ENCODE peak calls at places on chromosomes 12 and 14, in nine cellular contexts. Y is stromal cell of bone marrow; E is stimulated activated CD8-positive, alpha-beta memory T cell treated with anti-CD3 and anti-CD28 coated beads, Interleukin-2, amount 100 ng/mL, for 1 hour; A is HuH-7; L is T-helper 2 cell; U is left ventricle myocardium superior; J is M059J; Q is RCC 7860; I is hepatic stellate cell. O is an unnamed sample.

GRCh38 chr14:55333785-55334485 is 62.7 kb downstream of the FBXO34 start:
- DNase-seq in L (no peak), A (no peak), I (no peak), U (no peak), Q (no peak), E (no peak), J (peak; percentile 57), Y (no peak), O (no peak)

GRCh38 chr12:12992418-12993175 is 7.5 kb downstream of the HEBP1 start:
- DNase-seq in Q (peak; percentile 60), J (peak; percentile 77), L (no peak), Y (peak; percentile 91), U (peak; percentile 41), E (no peak), I (peak; percentile 54), A (no peak), O (no peak)

GRCh38 chr12:50024804-50025186 is 499 bp downstream of the RACGAP1 start:
- DNase-seq in Q (no peak), J (peak; percentile 34), L (no peak), U (no peak), E (no peak), I (no peak), A (no peak), Y (no peak), O (no peak)

GRCh38 chr12:123986374-123986920 is 13.4 kb downstream of the ZNF664 start:
- DNase-seq in J (no peak), L (no peak), I (no peak), U (peak; percentile 34), E (no peak), Q (no peak), A (no peak), Y (no peak), O (no peak)

GRCh38 chr14:94801225-94801624 is 31.3 kb upstream of the GSC start:
- DNase-seq in U (no peak), Q (no peak), Y (no peak), L (no peak), A (no peak), I (no peak), E (no peak), J (no peak), O (no peak)

GRCh38 chr14:59133202-59133601 is 55.3 kb upstream of the DAAM1 start:
- DNase-seq in Y (no peak), J (peak; percentile 16), U (no peak), A (no peak), I (no peak), L (no peak), E (no peak), Q (no peak), O (no peak)

GRCh38 chr14:77638738-77639137 is 22.3 kb upstream of the SPTLC2 start:
- DNase-seq in U (no peak), L (no peak), J (peak; percentile 87), E (no peak), Y (peak; percentile 72), A (no peak), Q (peak; percentile 36), I (peak; percentile 81), O (no peak)

GRCh38 chr14:96762650-96763049 is 34.5 kb upstream of the VRK1 start:
- DNase-seq in L (peak; percentile 50), E (no peak), Q (peak; percentile 28), A (peak; percentile 57), Y (no peak), J (peak; percentile 46), I (peak; percentile 47), U (no peak), O (peak; percentile 80)

GRCh38 chr12:5248230-5248629 is 183.7 kb upstream of the NTF3 start:
- DNase-seq in I (no peak), U (no peak), Q (no peak), L (no peak), J (no peak), Y (no peak), E (no peak), A (no peak), O (no peak)

GRCh38 chr14:35405304-35405996 is 901 bp upstream of the NFKBIA start:
- DNase-seq in L (no peak), A (no peak), Q (no peak), U (peak; percentile 51), J (no peak), E (no peak), Y (no peak), I (no peak), O (no peak)

GRCh38 chr12:123983822-123984485 is 10.9 kb downstream of the ZNF664 start:
- DNase-seq in Q (peak; percentile 52), U (peak; percentile 39), I (peak; percentile 27), A (peak; percentile 28), Y (peak; percentile 54), E (no peak), J (peak; percentile 64), L (peak; percentile 21), O (peak; percentile 56)

GRCh38 chr14:49619730-49620129 is 696 bp downstream of the RPL36AL start:
- DNase-seq in L (no peak), Y (no peak), A (no peak), U (no peak), I (no peak), Q (no peak), J (no peak), E (no peak), O (no peak)